ENCODE peak calls at places on chromosome 3, in four cellular contexts. One of them, this sample, is unnamed.

GRCh38 chr3:45819543-45819942 is 22.4 kb downstream of the LZTFL1 start:
- DNase-seq in HepG2: no peak
- DNase-seq in K562: no peak
- DNase-seq in GM12878: no peak
- DNase-seq in this sample: no peak

GRCh38 chr3:8460815-8461482 is 40.7 kb upstream of the LMCD1 start:
- DNase-seq in HepG2: no peak
- DNase-seq in K562: no peak
- DNase-seq in GM12878: no peak
- DNase-seq in this sample: no peak

GRCh38 chr3:12461097-12461649 is 23.1 kb upstream of the TSEN2 start:
- DNase-seq in HepG2: no peak
- DNase-seq in K562: no peak
- DNase-seq in GM12878: no peak
- DNase-seq in this sample: no peak

GRCh38 chr3:72836923-72837322 is 11.3 kb downstream of the SHQ1 start:
- DNase-seq in HepG2: no peak
- DNase-seq in K562: no peak
- DNase-seq in GM12878: no peak
- DNase-seq in this sample: no peak

GRCh38 chr3:49916686-49917085 is 12.9 kb downstream of the MON1A start:
- DNase-seq in HepG2: no peak
- DNase-seq in K562: no peak
- DNase-seq in GM12878: no peak
- DNase-seq in this sample: no peak

GRCh38 chr3:53067571-53067970 is 21.7 kb upstream of the SFMBT1 start:
- DNase-seq in HepG2: no peak
- DNase-seq in K562: no peak
- DNase-seq in GM12878: no peak
- DNase-seq in this sample: no peak

GRCh38 chr3:8709801-8710524 is 23.6 kb upstream of the CAV3 start:
- DNase-seq in HepG2: peak; percentile 10
- DNase-seq in K562: peak; percentile 8
- DNase-seq in GM12878: no peak
- DNase-seq in this sample: no peak

GRCh38 chr3:48518755-48519154 is 14.8 kb upstream of the SHISA5 start:
- DNase-seq in HepG2: no peak
- DNase-seq in K562: no peak
- DNase-seq in GM12878: no peak
- DNase-seq in this sample: no peak

GRCh38 chr3:178618197-178618596 is 82.0 kb downstream of the KCNMB2 start:
- DNase-seq in HepG2: no peak
- DNase-seq in K562: no peak
- DNase-seq in GM12878: no peak
- DNase-seq in this sample: no peak

GRCh38 chr3:111810909-111811308 is 48.2 kb upstream of the PHLDB2 start:
- DNase-seq in HepG2: peak; percentile 13
- DNase-seq in K562: no peak
- DNase-seq in GM12878: no peak
- DNase-seq in this sample: no peak

GRCh38 chr3:49673715-49674490 is at the start of gene APEH:
- DNase-seq in HepG2: peak; percentile 96
- DNase-seq in K562: peak; percentile 93
- DNase-seq in GM12878: peak; percentile 95
- DNase-seq in this sample: peak; percentile 100

GRCh38 chr3:151135548-151136337 is 50.3 kb downstream of the MED12L start:
- DNase-seq in HepG2: no peak
- DNase-seq in K562: no peak
- DNase-seq in GM12878: no peak
- DNase-seq in this sample: no peak

GRCh38 chr3:44506961-44507360 is 29.5 kb upstream of the ZNF445 start:
- DNase-seq in HepG2: no peak
- DNase-seq in K562: no peak
- DNase-seq in GM12878: no peak
- DNase-seq in this sample: peak; percentile 11

GRCh38 chr3:193595939-193596487 is 3.0 kb downstream of the OPA1 start:
- DNase-seq in HepG2: no peak
- DNase-seq in K562: no peak
- DNase-seq in GM12878: no peak
- DNase-seq in this sample: peak; percentile 15

GRCh38 chr3:105904683-105905320 is 36.0 kb upstream of the CBLB start:
- DNase-seq in HepG2: no peak
- DNase-seq in K562: no peak
- DNase-seq in GM12878: no peak
- DNase-seq in this sample: no peak

GRCh38 chr3:4425707-4426106 is 41.4 kb downstream of the SUMF1 start:
- DNase-seq in HepG2: no peak
- DNase-seq in K562: no peak
- DNase-seq in GM12878: no peak
- DNase-seq in this sample: no peak

GRCh38 chr3:128310286-128311058 is 156.2 kb downstream of the DNAJB8 start:
- DNase-seq in HepG2: no peak
- DNase-seq in K562: no peak
- DNase-seq in GM12878: no peak
- DNase-seq in this sample: no peak

GRCh38 chr3:100880845-100881244 is 112.4 kb downstream of the ABI3BP start:
- DNase-seq in HepG2: no peak
- DNase-seq in K562: no peak
- DNase-seq in GM12878: no peak
- DNase-seq in this sample: no peak

GRCh38 chr3:12544652-12545472 is 437 bp downstream of the MKRN2OS start:
- DNase-seq in HepG2: no peak
- DNase-seq in K562: no peak
- DNase-seq in GM12878: no peak
- DNase-seq in this sample: no peak

DNA sequence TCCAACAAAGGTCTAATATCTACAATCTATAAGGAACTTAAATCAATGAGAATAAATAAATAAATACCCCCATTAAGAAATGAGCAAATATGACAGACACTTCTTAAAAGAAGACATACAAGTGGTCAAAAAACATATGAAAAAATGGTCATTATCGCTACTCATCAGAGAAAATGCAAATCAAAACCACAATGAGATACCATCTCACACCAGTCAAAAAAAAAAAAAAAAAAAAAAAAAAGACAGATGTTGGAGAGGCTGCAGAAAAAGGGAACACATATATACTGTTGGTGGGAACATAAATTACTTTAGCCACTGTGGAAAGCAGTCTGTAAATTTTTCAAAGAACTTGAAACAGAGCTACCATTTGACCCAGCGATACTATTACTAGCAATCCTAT is 31.6 kb upstream of the OR5H6 start:
- DNase-seq in HepG2: no peak
- DNase-seq in K562: no peak
- DNase-seq in GM12878: no peak
- DNase-seq in this sample: no peak
- TF ChIP-seq CREB1 in HepG2: no peak
- TF ChIP-seq CREB1 in K562: no peak
- TF ChIP-seq CREB1 in GM12878: no peak
- TF ChIP-seq CREB1 in this sample: no peak

GRCh38 chr3:99313481-99313880 is 324.9 kb upstream of the COL8A1 start:
- DNase-seq in HepG2: no peak
- DNase-seq in K562: no peak
- DNase-seq in GM12878: no peak
- DNase-seq in this sample: no peak
- H3K27ac ChIP-seq in HepG2: no peak overlapping the region
- H3K27ac ChIP-seq in K562: no peak overlapping the region
- H3K27ac ChIP-seq in GM12878: no peak overlapping the region
- H3K27ac ChIP-seq in this sample: no peak overlapping the region

DNA sequence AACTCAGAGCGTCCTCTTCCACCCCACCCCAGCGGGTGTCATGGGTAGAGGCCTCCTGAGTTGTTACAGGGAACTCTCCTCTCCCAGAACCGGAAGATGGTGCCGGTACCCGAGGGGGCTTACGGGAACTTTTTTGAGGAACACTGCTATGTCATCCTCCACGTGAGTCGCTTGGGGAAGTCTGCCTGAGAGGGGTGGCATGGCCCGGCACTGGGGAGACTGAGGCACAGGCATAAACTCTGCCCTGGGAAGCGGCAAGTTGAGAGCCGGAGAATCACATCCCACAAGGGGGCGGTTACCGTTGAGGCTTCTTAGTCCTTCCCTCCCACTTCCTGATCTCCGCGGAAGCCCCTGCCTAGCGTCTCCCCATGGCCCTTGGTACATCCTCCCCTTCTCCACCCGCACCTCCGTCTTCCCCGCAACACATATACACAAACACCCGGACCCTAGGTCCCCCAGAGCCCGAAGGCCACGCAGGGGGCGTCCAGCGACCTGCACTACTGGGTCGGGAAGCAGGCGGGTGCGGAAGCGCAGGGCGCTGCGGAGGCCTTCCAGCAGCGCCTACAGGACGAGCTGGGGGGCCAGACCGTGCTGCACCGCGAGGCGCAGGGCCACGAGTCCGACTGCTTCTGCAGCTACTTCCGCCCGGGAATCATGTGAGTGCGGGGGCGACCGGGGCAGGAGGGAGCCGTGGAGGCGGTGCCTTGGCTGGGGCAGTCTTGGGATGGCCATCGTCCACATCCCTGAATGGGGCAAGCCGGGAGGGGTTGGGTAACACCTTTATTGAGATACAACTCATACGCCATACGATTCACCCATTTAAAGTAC is 3.4 kb downstream of the VILL start:
- DNase-seq in HepG2: no peak
- DNase-seq in K562: peak; percentile 89
- DNase-seq in GM12878: no peak
- DNase-seq in this sample: peak; percentile 80
- TF ChIP-seq REST in HepG2: no peak
- TF ChIP-seq REST in K562: peak; percentile 81
- TF ChIP-seq REST in GM12878: no peak
- TF ChIP-seq REST in this sample: no peak

GRCh38 chr3:112817271-112817670 is 29.4 kb downstream of the CD200R1L start:
- DNase-seq in HepG2: no peak
- DNase-seq in K562: no peak
- DNase-seq in GM12878: no peak
- DNase-seq in this sample: no peak

GRCh38 chr3:112817782-112818181 is 28.9 kb downstream of the CD200R1L start:
- DNase-seq in HepG2: no peak
- DNase-seq in K562: no peak
- DNase-seq in GM12878: no peak
- DNase-seq in this sample: no peak

GRCh38 chr3:112818289-112818688 is 28.4 kb downstream of the CD200R1L start:
- DNase-seq in HepG2: no peak
- DNase-seq in K562: no peak
- DNase-seq in GM12878: no peak
- DNase-seq in this sample: no peak

GRCh38 chr3:112822116-112823055 is 24.3 kb downstream of the CD200R1L start:
- DNase-seq in HepG2: no peak
- DNase-seq in K562: no peak
- DNase-seq in GM12878: no peak
- DNase-seq in this sample: no peak
- TF ChIP-seq CREB1 in HepG2: no peak
- TF ChIP-seq CREB1 in K562: no peak
- TF ChIP-seq CREB1 in GM12878: no peak
- TF ChIP-seq CREB1 in this sample: no peak

GRCh38 chr3:146468234-146468931 is 978 bp downstream of the PLSCR2 start:
- DNase-seq in HepG2: no peak
- DNase-seq in K562: no peak
- DNase-seq in GM12878: no peak
- DNase-seq in this sample: no peak
- H3K27ac ChIP-seq in HepG2: no peak overlapping the region
- H3K27ac ChIP-seq in K562: peak overlapping the region; percentile 82
- H3K27ac ChIP-seq in GM12878: no peak overlapping the region
- H3K27ac ChIP-seq in this sample: no peak overlapping the region

GRCh38 chr3:184362668-184363540 is 1.4 kb downstream of the POLR2H start:
- DNase-seq in HepG2: peak; percentile 98
- DNase-seq in K562: peak; percentile 87
- DNase-seq in GM12878: peak; percentile 94
- DNase-seq in this sample: peak; percentile 99
- TF ChIP-seq REST in HepG2: peak; percentile 31
- TF ChIP-seq REST in K562: peak; percentile 50
- TF ChIP-seq REST in GM12878: no peak
- TF ChIP-seq REST in this sample: no peak

GRCh38 chr3:147421184-147421912 is 12.2 kb downstream of the ZIC1 start:
- DNase-seq in HepG2: no peak
- DNase-seq in K562: no peak
- DNase-seq in GM12878: no peak
- DNase-seq in this sample: peak; percentile 75

GRCh38 chr3:147424325-147424910 is 15.3 kb downstream of the ZIC1 start:
- DNase-seq in HepG2: no peak
- DNase-seq in K562: no peak
- DNase-seq in GM12878: no peak
- DNase-seq in this sample: peak; percentile 60

GRCh38 chr3:147423601-147424324 is 14.6 kb downstream of the ZIC1 start:
- DNase-seq in HepG2: no peak
- DNase-seq in K562: no peak
- DNase-seq in GM12878: no peak
- DNase-seq in this sample: peak; percentile 49

GRCh38 chr3:147422226-147422933 is 13.2 kb downstream of the ZIC1 start:
- DNase-seq in HepG2: no peak
- DNase-seq in K562: no peak
- DNase-seq in GM12878: no peak
- DNase-seq in this sample: no peak

GRCh38 chr3:147422934-147423599 is 13.9 kb downstream of the ZIC1 start:
- DNase-seq in HepG2: no peak
- DNase-seq in K562: no peak
- DNase-seq in GM12878: no peak
- DNase-seq in this sample: peak; percentile 70
- TF ChIP-seq CREB1 in HepG2: no peak
- TF ChIP-seq CREB1 in K562: no peak
- TF ChIP-seq CREB1 in GM12878: no peak
- TF ChIP-seq CREB1 in this sample: no peak

GRCh38 chr3:189304465-189305341 is 132.9 kb downstream of the TPRG1 start:
- DNase-seq in HepG2: no peak
- DNase-seq in K562: no peak
- DNase-seq in GM12878: no peak
- DNase-seq in this sample: peak; percentile 47
- H3K27ac ChIP-seq in HepG2: no peak overlapping the region
- H3K27ac ChIP-seq in K562: no peak overlapping the region
- H3K27ac ChIP-seq in GM12878: peak overlapping the region; percentile 43
- H3K27ac ChIP-seq in this sample: peak overlapping the region; percentile 43

DNA sequence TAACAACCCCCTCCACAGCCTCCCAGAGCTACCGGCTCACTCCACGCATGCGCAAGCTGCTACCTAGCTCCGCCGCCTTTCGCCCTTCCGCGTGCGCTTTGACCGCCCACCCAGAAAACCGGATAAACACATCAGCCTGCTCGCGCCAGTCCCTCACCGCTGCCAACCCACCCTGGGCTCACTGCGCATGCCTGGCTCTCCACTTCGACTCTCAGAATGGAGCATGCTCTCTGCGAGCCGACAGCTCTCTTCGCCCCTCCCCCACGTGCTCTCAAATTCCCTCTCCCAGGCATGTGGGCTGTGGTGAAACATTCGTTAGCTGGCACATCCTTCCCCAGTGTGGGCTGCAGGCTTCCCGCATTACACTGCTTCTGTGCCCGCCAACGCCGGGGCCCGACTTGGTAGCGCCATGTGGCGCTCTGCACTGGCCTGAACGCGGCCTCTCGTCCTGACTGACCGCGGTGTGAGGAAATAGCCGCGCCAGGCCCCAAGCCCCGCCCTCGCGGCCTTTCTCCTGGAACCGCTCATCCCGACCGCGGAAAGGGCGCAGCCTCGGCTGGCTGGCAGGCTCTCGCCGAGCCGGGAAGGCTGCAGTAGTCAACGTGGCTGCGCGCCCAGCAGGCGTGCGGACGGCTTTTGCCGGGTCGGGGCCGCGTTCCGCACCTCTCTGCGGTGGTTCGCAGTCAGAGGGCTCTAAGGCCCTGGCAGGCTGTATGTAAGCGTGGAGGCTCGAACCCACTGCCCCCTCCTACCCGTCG is 445 bp upstream of the MSL2 start:
- DNase-seq in HepG2: peak; percentile 98
- DNase-seq in K562: peak; percentile 92
- DNase-seq in GM12878: peak; percentile 100
- DNase-seq in this sample: peak; percentile 98
- TF ChIP-seq REST in HepG2: no peak
- TF ChIP-seq REST in K562: peak; percentile 37
- TF ChIP-seq REST in GM12878: peak; percentile 12
- TF ChIP-seq REST in this sample: no peak